ENCODE peak calls at places on chromosomes 4 and X, in five cellular contexts. J, P, A, Q and S are unnamed samples.

GRCh38 chrX:12771445-12772069 is 19.7 kb upstream of the PRPS2 start:
- DNase-seq in J (peak), P (peak), A (no peak), Q (no peak), S (peak)

GRCh38 chr4:185651137-185651677 is 115.9 kb upstream of the PDLIM3 start:
- DNase-seq in J (no peak), P (no peak), A (no peak), Q (no peak), S (no peak)

GRCh38 chr4:113901994-113902787 is 77.3 kb downstream of the ARSJ start:
- DNase-seq in J (peak), P (peak), A (peak), Q (peak), S (no peak)

GRCh38 chr4:5751918-5752802 is 41.2 kb downstream of the EVC start:
- DNase-seq in J (no peak), P (no peak), A (no peak), Q (no peak), S (peak)

GRCh38 chrX:115679460-115679859 is 118.5 kb downstream of the PLS3 start:
- DNase-seq in J (no peak), P (no peak), A (peak), Q (peak), S (no peak)

GRCh38 chr4:6674500-6675149 is 19.1 kb upstream of the S100P start:
- DNase-seq in J (peak), P (peak), A (peak), Q (peak), S (no peak)

GRCh38 chr4:74311696-74312313 is 3.5 kb downstream of the EPGN start:
- DNase-seq in J (peak), P (peak), A (peak), Q (peak), S (peak)

GRCh38 chrX:111100191-111100590 is 4.2 kb downstream of the PAK3 start:
- DNase-seq in J (peak), P (peak), A (peak), Q (peak), S (no peak)

GRCh38 chr4:160947653-160948052 is 1216.1 kb downstream of the FSTL5 start:
- DNase-seq in J (no peak), P (no peak), A (no peak), Q (no peak), S (peak)

GRCh38 chr4:39770969-39771724 is 73.2 kb downstream of the UBE2K start:
- DNase-seq in J (no peak), P (no peak), A (no peak), Q (no peak), S (no peak)